ENCODE peak calls at places on chromosomes 11 and 22, in five cellular contexts. Z is spleen, H is Panc1, J is GM23338, R is prostate gland. M is an unnamed sample.
A peak's percentile ranks its signal among the peaks of the same experiment; 100 is the strongest.

GRCh38 chr11:16000065-16000464 is 356.3 kb downstream of the SOX6 start:
- DNase-seq in Z (no peak), H (no peak), J (no peak), R (no peak), M (no peak)

GRCh38 chr22:42938976-42939375 is 76.0 kb downstream of the PACSIN2 start:
- DNase-seq in Z (no peak), H (no peak), J (no peak), R (peak; percentile 76), M (no peak)

GRCh38 chr11:126433989-126434949 is 78.8 kb downstream of the ST3GAL4 start:
- DNase-seq in Z (no peak), H (no peak), J (no peak), R (no peak), M (no peak)

GRCh38 chr11:17575431-17576425 is 28.7 kb downstream of the OTOG start:
- DNase-seq in Z (no peak), H (no peak), J (no peak), R (no peak), M (no peak)

GRCh38 chr11:79179087-79179486 is 261.7 kb downstream of the TENM4 start:
- DNase-seq in Z (no peak), H (no peak), J (no peak), R (no peak), M (no peak)

GRCh38 chr11:119624102-119624615 is 104.8 kb downstream of the NECTIN1 start:
- DNase-seq in Z (no peak), H (no peak), J (peak; percentile 63), R (no peak), M (no peak)

GRCh38 chr11:60336767-60337391 is 9.8 kb downstream of the MS4A6E start:
- DNase-seq in Z (no peak), H (no peak), J (no peak), R (no peak), M (no peak)

GRCh38 chr11:26993965-26994446 is at the start of gene FIBIN:
- DNase-seq in Z (peak; percentile 72), H (no peak), J (peak; percentile 57), R (no peak), M (no peak)

GRCh38 chr11:19258651-19259230 is 18.0 kb upstream of the E2F8 start:
- DNase-seq in Z (no peak), H (no peak), J (no peak), R (no peak), M (no peak)

GRCh38 chr11:7204778-7205177 is 46.9 kb upstream of the SYT9 start:
- DNase-seq in Z (no peak), H (no peak), J (no peak), R (no peak), M (no peak)

GRCh38 chr11:109071712-109072524 is 350.1 kb upstream of the C11orf87 start:
- DNase-seq in Z (no peak), H (no peak), J (no peak), R (peak; percentile 59), M (no peak)

DNA sequence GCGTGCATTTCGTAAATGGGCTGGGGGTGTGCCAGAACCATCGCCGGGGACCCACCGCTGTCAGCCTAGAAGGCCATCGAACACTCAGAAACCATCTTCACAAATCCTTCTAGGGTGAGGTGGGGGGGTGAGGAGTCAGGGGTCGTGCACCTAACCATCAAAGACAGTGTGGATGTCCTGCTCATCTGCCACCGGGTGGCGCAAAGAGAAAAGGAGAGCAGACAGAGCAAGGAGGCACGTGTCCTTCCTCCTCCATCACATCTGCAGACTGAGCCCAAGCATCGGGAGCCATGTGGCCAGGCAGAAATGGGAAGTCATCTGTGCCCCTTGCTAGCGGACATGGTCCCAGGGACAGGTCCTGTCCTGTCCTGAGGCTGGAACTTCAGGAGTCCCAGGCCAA is 61.9 kb upstream of the NUP50 start:
- DNase-seq in Z (peak; percentile 79), H (no peak), J (peak; percentile 91), R (peak; percentile 59), M (no peak)
- TF ChIP-seq CTCF in Z (peak; percentile 30), H (peak; percentile 71), J (peak; percentile 95), R (peak; percentile 50), M (no peak)

GRCh38 chr22:26283330-26283729 is 114.1 kb downstream of the SEZ6L start:
- DNase-seq in Z (no peak), H (no peak), J (no peak), R (no peak), M (no peak)

GRCh38 chr22:26289486-26290250 is 120.4 kb downstream of the SEZ6L start:
- DNase-seq in Z (no peak), H (no peak), J (no peak), R (no peak), M (no peak)

GRCh38 chr22:26286091-26286780 is 117.0 kb downstream of the SEZ6L start:
- DNase-seq in Z (no peak), H (no peak), J (no peak), R (no peak), M (no peak)

GRCh38 chr22:26285632-26286031 is 116.4 kb downstream of the SEZ6L start:
- DNase-seq in Z (no peak), H (no peak), J (no peak), R (no peak), M (no peak)

DNA sequence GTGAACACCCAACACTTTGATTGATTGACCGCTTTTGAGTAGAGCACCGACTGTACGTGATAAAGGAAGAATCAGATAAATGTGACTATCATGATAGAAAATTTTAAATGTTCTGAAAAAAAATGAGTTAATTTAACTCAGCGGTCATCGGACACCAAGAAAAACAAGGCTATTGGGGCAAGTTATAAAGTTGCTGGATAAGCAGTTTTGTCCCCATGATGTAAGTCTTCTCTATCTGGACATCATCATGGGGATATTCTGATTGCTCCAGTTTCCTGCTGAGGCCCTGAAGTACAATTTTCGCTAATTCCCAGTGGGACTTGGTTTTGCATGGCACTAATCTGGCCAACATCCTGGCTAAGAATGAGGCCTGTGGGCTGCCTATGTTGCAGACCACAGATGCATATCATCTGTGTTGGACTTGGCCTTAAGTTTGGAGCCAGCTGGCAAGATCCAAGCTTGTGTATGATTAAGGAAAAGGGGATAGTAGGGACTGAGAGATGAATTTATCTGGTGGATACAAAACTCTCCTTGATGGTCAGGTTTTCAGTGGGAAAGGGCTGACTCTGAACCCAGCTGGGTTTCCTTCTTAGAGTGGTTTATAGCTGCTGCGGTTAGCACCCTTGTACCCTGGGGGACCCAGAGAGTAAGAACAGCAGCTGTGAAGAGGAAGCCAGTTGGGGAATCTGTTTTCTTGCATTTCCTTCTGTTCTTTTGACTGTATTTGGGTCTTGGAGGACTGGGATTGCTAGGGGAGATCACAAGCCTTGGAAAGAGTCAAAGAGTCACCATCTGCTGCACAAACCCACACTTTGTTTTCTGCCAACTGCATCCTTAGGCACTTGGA is 118.3 kb downstream of the SEZ6L start:
- DNase-seq in Z (no peak), H (no peak), J (no peak), R (no peak), M (no peak)
- TF ChIP-seq POLR2AphosphoS5 in Z (no peak), H (no peak), J (no peak), R (no peak), M (no peak)

GRCh38 chr11:128516467-128516778 is 70.9 kb downstream of the ETS1 start:
- DNase-seq in Z (no peak), H (no peak), J (no peak), R (no peak), M (no peak)

GRCh38 chr11:128518493-128519207 is 68.7 kb downstream of the ETS1 start:
- DNase-seq in Z (no peak), H (no peak), J (no peak), R (no peak), M (no peak)

GRCh38 chr11:128517457-128518230 is 69.7 kb downstream of the ETS1 start:
- DNase-seq in Z (no peak), H (no peak), J (no peak), R (no peak), M (no peak)

GRCh38 chr11:128515766-128516466 is 71.4 kb downstream of the ETS1 start:
- DNase-seq in Z (no peak), H (no peak), J (no peak), R (no peak), M (no peak)

GRCh38 chr11:128516886-128517285 is 70.5 kb downstream of the ETS1 start:
- DNase-seq in Z (no peak), H (no peak), J (no peak), R (no peak), M (no peak)
- H3K4me3 ChIP-seq in Z (peak overlapping the region; percentile 51), H (no peak overlapping the region), J (no peak overlapping the region), R (no peak overlapping the region), M (peak overlapping the region; percentile 83)

DNA sequence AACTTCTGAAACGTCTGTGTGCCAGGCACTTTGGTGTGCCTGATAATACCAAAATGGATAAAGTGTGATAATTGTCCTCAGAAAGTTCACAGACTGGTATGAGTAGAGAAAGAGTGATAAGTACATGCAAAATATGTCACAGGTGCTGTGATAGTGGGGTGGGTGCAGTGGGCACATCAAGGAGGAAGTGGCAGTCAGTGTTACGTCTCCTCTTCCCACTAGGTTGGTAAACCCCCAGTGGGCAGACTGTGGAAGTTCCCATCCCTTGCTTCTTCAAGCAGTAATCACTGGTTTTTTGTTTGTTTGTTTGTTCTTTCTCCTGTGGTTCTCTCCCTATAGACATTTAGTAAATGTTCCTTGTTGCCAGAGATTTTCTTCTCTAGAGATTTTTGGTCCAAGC is 5.4 kb downstream of the RNF121 start:
- DNase-seq in Z (no peak), H (no peak), J (no peak), R (no peak), M (no peak)
- TF ChIP-seq CTCF in Z (no peak), H (no peak), J (no peak), R (no peak), M (no peak)

M was measured in vagina.